ENCODE peak calls at places on chromosomes 3 and 15, in eight cellular contexts. X, Q, W, Y, V, H, S and O are unnamed samples.

GRCh38 chr15:58346361-58346760 is 85.4 kb upstream of the LIPC start:
- DNase-seq in V (peak; percentile 93), H (no peak), W (no peak), X (peak; percentile 3), Y (no peak), Q (no peak), S (no peak), O (no peak)

GRCh38 chr3:150917941-150918340 is 12.7 kb upstream of the MINDY4B start:
- DNase-seq in Q (peak; percentile 37), V (no peak), S (no peak), W (no peak), H (no peak), X (no peak), Y (no peak), O (no peak)

GRCh38 chr3:54631507-54632280 is 296.2 kb downstream of the LRTM1 start:
- DNase-seq in X (no peak), Q (no peak), Y (no peak), W (no peak), V (no peak), H (no peak), S (peak; percentile 2), O (no peak)

GRCh38 chr3:94593531-94594150 is 530.8 kb downstream of the NSUN3 start:
- DNase-seq in X (no peak), H (no peak), V (peak; percentile 1), S (no peak), Y (no peak), Q (no peak), W (no peak), O (no peak)

GRCh38 chr3:141393151-141394076 is 25.1 kb downstream of the ZBTB38 start:
- DNase-seq in V (peak; percentile 97), H (no peak), Y (no peak), W (no peak), X (no peak), S (peak; percentile 88), Q (peak; percentile 51), O (no peak)

GRCh38 chr3:159751754-159752153 is 236.9 kb upstream of the IL12A start:
- DNase-seq in S (no peak), H (no peak), W (no peak), Q (no peak), X (no peak), V (peak; percentile 85), Y (no peak), O (no peak)

GRCh38 chr3:23666818-23667217 is 138.9 kb upstream of the UBE2E1 start:
- DNase-seq in S (no peak), Q (no peak), W (no peak), H (no peak), V (no peak), Y (no peak), X (no peak), O (no peak)

GRCh38 chr3:59289836-59290235 is 240.0 kb upstream of the CFAP20DC start:
- DNase-seq in W (no peak), X (no peak), V (no peak), Y (no peak), Q (no peak), H (no peak), S (no peak), O (no peak)

GRCh38 chr15:92421980-92422379 is 28.3 kb downstream of the ST8SIA2 start:
- DNase-seq in X (no peak), H (no peak), Y (peak; percentile 6), W (peak; percentile 6), S (no peak), Q (no peak), V (peak; percentile 65), O (no peak)

GRCh38 chr3:9826815-9827574 is 16.8 kb downstream of the RPUSD3 start:
- DNase-seq in W (no peak), Q (peak; percentile 71), H (no peak), S (no peak), X (peak; percentile 28), Y (no peak), V (peak; percentile 43), O (no peak)

GRCh38 chr3:87426916-87427315 is 150.5 kb upstream of the POU1F1 start:
- DNase-seq in V (peak; percentile 1), H (no peak), S (no peak), Y (no peak), X (no peak), W (no peak), Q (no peak), O (no peak)

GRCh38 chr3:67654099-67654831 is at the start of gene SUCLG2:
- DNase-seq in V (peak; percentile 89), Q (peak; percentile 83), S (peak; percentile 77), X (peak; percentile 83), Y (no peak), W (peak; percentile 44), H (peak; percentile 21), O (no peak)

GRCh38 chr3:184672972-184673875 is 38.6 kb downstream of the MAGEF1 start:
- DNase-seq in X (no peak), Q (no peak), Y (no peak), V (no peak), W (no peak), H (no peak), S (no peak), O (no peak)

GRCh38 chr3:30657914-30658313 is 51.5 kb downstream of the TGFBR2 start:
- DNase-seq in Y (no peak), S (no peak), H (no peak), Q (no peak), V (peak; percentile 59), W (no peak), X (no peak), O (no peak)

GRCh38 chr15:63832620-63833245 is 1.0 kb downstream of the HERC1 start:
- DNase-seq in H (no peak), Q (no peak), S (no peak), V (peak; percentile 5), Y (no peak), X (peak; percentile 2), W (no peak), O (no peak)

GRCh38 chr3:117059054-117059989 is 349.7 kb downstream of the TUSC7 start:
- DNase-seq in Y (no peak), S (peak; percentile 74), W (no peak), V (no peak), Q (no peak), H (peak; percentile 59), X (peak; percentile 50), O (peak; percentile 4)

GRCh38 chr15:33915571-33916407 is 52.5 kb upstream of the CHRM5 start:
- DNase-seq in W (no peak), V (no peak), S (peak; percentile 28), Q (peak; percentile 22), X (no peak), H (no peak), Y (no peak), O (peak; percentile 5)

GRCh38 chr15:69225355-69226027 is 65.1 kb downstream of the GLCE start:
- DNase-seq in Y (peak; percentile 10), Q (peak; percentile 10), S (peak; percentile 32), X (peak; percentile 41), H (no peak), V (peak; percentile 43), W (no peak), O (no peak)

GRCh38 chr3:136937886-136938285 is 19.9 kb upstream of the IL20RB start:
- DNase-seq in Q (no peak), V (no peak), S (no peak), Y (no peak), X (no peak), H (no peak), W (no peak), O (no peak)

GRCh38 chr3:181384970-181385369 is 326.8 kb upstream of the SOX2 start:
- DNase-seq in S (no peak), V (no peak), H (no peak), X (no peak), Y (no peak), Q (no peak), W (no peak), O (no peak)

GRCh38 chr3:72309626-72310025 is 524.7 kb upstream of the PROK2 start:
- DNase-seq in Q (no peak), V (peak; percentile 62), X (no peak), W (no peak), Y (no peak), S (no peak), H (no peak), O (no peak)

GRCh38 chr3:193730498-193730897 is 137.5 kb downstream of the OPA1 start:
- DNase-seq in H (peak; percentile 28), S (peak; percentile 63), X (no peak), W (no peak), Y (no peak), V (no peak), Q (no peak), O (no peak)

GRCh38 chr15:29934251-29934650 is 112.0 kb upstream of the TJP1 start:
- DNase-seq in W (no peak), S (no peak), H (no peak), V (peak; percentile 76), Y (no peak), X (peak; percentile 41), Q (no peak), O (no peak)

GRCh38 chr3:52521881-52522650 is 11.6 kb downstream of the NT5DC2 start:
- DNase-seq in Q (no peak), H (no peak), W (no peak), S (no peak), Y (no peak), X (no peak), V (no peak), O (no peak)

GRCh38 chr3:27110020-27110419 is 259.2 kb downstream of the NEK10 start:
- DNase-seq in W (no peak), S (no peak), Y (no peak), H (no peak), V (no peak), X (no peak), Q (no peak), O (no peak)

GRCh38 chr3:13251166-13251892 is 168.8 kb downstream of the NUP210 start:
- DNase-seq in Y (no peak), W (no peak), V (no peak), S (no peak), Q (no peak), H (no peak), X (no peak), O (no peak)